ENCODE peak calls at places on chromosomes 16 and 17, in ten cellular contexts. Q, Z, P, M, X, N, W, U, C and V are unnamed samples.

GRCh38 chr17:79664925-79665738 is 54.3 kb upstream of the RBFOX3 start:
- DNase-seq in N (no peak), C (peak; percentile 63), Q (peak; percentile 62), X (peak; percentile 96), M (no peak), Z (no peak), U (no peak), P (no peak), W (peak; percentile 6), V (no peak)

GRCh38 chr17:78925662-78926555 is 722 bp upstream of the TIMP2 start:
- DNase-seq in U (peak; percentile 69), P (peak; percentile 94), C (no peak), Q (peak; percentile 60), W (no peak), N (peak; percentile 75), X (peak; percentile 97), M (peak; percentile 94), Z (no peak), V (peak; percentile 72)

GRCh38 chr16:72179592-72179991 is 7.6 kb upstream of the PMFBP1 start:
- DNase-seq in Z (no peak), C (no peak), M (no peak), P (no peak), X (no peak), N (no peak), W (no peak), U (no peak), Q (no peak), V (no peak)

GRCh38 chr17:27498615-27499316 is 42.5 kb downstream of the KSR1 start:
- DNase-seq in M (no peak), P (no peak), W (no peak), U (no peak), Z (no peak), C (no peak), N (no peak), Q (peak; percentile 9), X (no peak), V (no peak)

GRCh38 chr17:70775667-70776066 is 606.3 kb downstream of the KCNJ2 start:
- DNase-seq in W (no peak), M (no peak), C (no peak), U (no peak), N (no peak), Z (no peak), Q (no peak), X (no peak), P (no peak), V (no peak)

GRCh38 chr17:28997811-28998210 is 8.0 kb downstream of the SEZ6 start:
- DNase-seq in Q (no peak), U (no peak), M (no peak), X (no peak), Z (no peak), N (no peak), W (no peak), P (no peak), C (no peak), V (no peak)

GRCh38 chr16:69243479-69243878 is 56.5 kb downstream of the SNTB2 start:
- DNase-seq in M (no peak), C (no peak), P (peak; percentile 37), U (no peak), N (no peak), X (no peak), Z (no peak), W (peak; percentile 39), Q (no peak), V (no peak)

GRCh38 chr17:31588034-31588433 is 196.6 kb downstream of the RAB11FIP4 start:
- DNase-seq in W (no peak), P (no peak), Z (no peak), X (peak; percentile 15), C (no peak), Q (no peak), U (no peak), N (no peak), M (no peak), V (no peak)

GRCh38 chr17:28698253-28698941 is 13.3 kb downstream of the PROCA1 start:
- DNase-seq in C (no peak), X (no peak), P (no peak), Q (peak; percentile 88), U (no peak), Z (no peak), M (no peak), N (no peak), W (no peak), V (no peak)

GRCh38 chr17:81173761-81174160 is 7.7 kb upstream of the AATK start:
- DNase-seq in P (peak; percentile 50), Z (no peak), Q (no peak), C (no peak), N (no peak), U (peak; percentile 11), W (peak; percentile 18), M (no peak), X (no peak), V (no peak)